ENCODE peak calls at places on chromosome 6, in nine cellular contexts. One of them, this sample, is unnamed.

GRCh38 chr6:34132486-34133185 is 13.3 kb downstream of the GRM4 start:
- DNase-seq in naive B cell: no peak
- DNase-seq in NCI-H2227 treated with DMSO at 0.1 percent for 48 hours: no peak
- DNase-seq in astrocyte of the spinal cord: peak; percentile 32
- DNase-seq in amniotic epithelial cell: peak; percentile 32
- DNase-seq in activated gamma-delta T cell treated with Interleukin-2 at 50 U/mL for 16 hours: peak; percentile 27
- DNase-seq in GM12891: peak; percentile 54
- DNase-seq in body of pancreas: peak; percentile 43
- DNase-seq in LHCN-M2: peak; percentile 36
- DNase-seq in this sample: peak; percentile 41

GRCh38 chr6:137926207-137926731 is 59.2 kb downstream of the TNFAIP3 start:
- DNase-seq in naive B cell: no peak
- DNase-seq in NCI-H2227 treated with DMSO at 0.1 percent for 48 hours: no peak
- DNase-seq in astrocyte of the spinal cord: peak; percentile 80
- DNase-seq in amniotic epithelial cell: peak; percentile 91
- DNase-seq in activated gamma-delta T cell treated with Interleukin-2 at 50 U/mL for 16 hours: no peak
- DNase-seq in GM12891: no peak
- DNase-seq in body of pancreas: peak; percentile 31
- DNase-seq in LHCN-M2: peak; percentile 66
- DNase-seq in this sample: no peak

GRCh38 chr6:133894795-133895401 is 6.0 kb downstream of the TCF21 start:
- DNase-seq in naive B cell: no peak
- DNase-seq in NCI-H2227 treated with DMSO at 0.1 percent for 48 hours: no peak
- DNase-seq in astrocyte of the spinal cord: peak; percentile 37
- DNase-seq in amniotic epithelial cell: peak; percentile 87
- DNase-seq in activated gamma-delta T cell treated with Interleukin-2 at 50 U/mL for 16 hours: no peak
- DNase-seq in GM12891: no peak
- DNase-seq in body of pancreas: no peak
- DNase-seq in LHCN-M2: peak; percentile 28
- DNase-seq in this sample: no peak

GRCh38 chr6:107730683-107731314 is 93.3 kb downstream of the SCML4 start:
- DNase-seq in naive B cell: no peak
- DNase-seq in NCI-H2227 treated with DMSO at 0.1 percent for 48 hours: no peak
- DNase-seq in astrocyte of the spinal cord: no peak
- DNase-seq in amniotic epithelial cell: no peak
- DNase-seq in activated gamma-delta T cell treated with Interleukin-2 at 50 U/mL for 16 hours: no peak
- DNase-seq in GM12891: no peak
- DNase-seq in body of pancreas: no peak
- DNase-seq in LHCN-M2: no peak
- DNase-seq in this sample: no peak

GRCh38 chr6:52568320-52568719 is 8.5 kb downstream of the TRAM2 start:
- DNase-seq in naive B cell: no peak
- DNase-seq in NCI-H2227 treated with DMSO at 0.1 percent for 48 hours: no peak
- DNase-seq in astrocyte of the spinal cord: no peak
- DNase-seq in amniotic epithelial cell: no peak
- DNase-seq in activated gamma-delta T cell treated with Interleukin-2 at 50 U/mL for 16 hours: no peak
- DNase-seq in GM12891: no peak
- DNase-seq in body of pancreas: no peak
- DNase-seq in LHCN-M2: no peak
- DNase-seq in this sample: no peak

GRCh38 chr6:150897400-150897943 is 32.0 kb downstream of the MTHFD1L start:
- DNase-seq in naive B cell: no peak
- DNase-seq in NCI-H2227 treated with DMSO at 0.1 percent for 48 hours: no peak
- DNase-seq in astrocyte of the spinal cord: no peak
- DNase-seq in amniotic epithelial cell: no peak
- DNase-seq in activated gamma-delta T cell treated with Interleukin-2 at 50 U/mL for 16 hours: no peak
- DNase-seq in GM12891: no peak
- DNase-seq in body of pancreas: no peak
- DNase-seq in LHCN-M2: no peak
- DNase-seq in this sample: no peak

GRCh38 chr6:124026645-124027044 is 223.0 kb downstream of the NKAIN2 start:
- DNase-seq in naive B cell: no peak
- DNase-seq in NCI-H2227 treated with DMSO at 0.1 percent for 48 hours: no peak
- DNase-seq in astrocyte of the spinal cord: no peak
- DNase-seq in amniotic epithelial cell: no peak
- DNase-seq in activated gamma-delta T cell treated with Interleukin-2 at 50 U/mL for 16 hours: no peak
- DNase-seq in GM12891: no peak
- DNase-seq in body of pancreas: no peak
- DNase-seq in LHCN-M2: no peak
- DNase-seq in this sample: no peak

GRCh38 chr6:166056637-166057036 is 111.0 kb downstream of the TBXT start:
- DNase-seq in naive B cell: no peak
- DNase-seq in NCI-H2227 treated with DMSO at 0.1 percent for 48 hours: no peak
- DNase-seq in astrocyte of the spinal cord: peak; percentile 38
- DNase-seq in amniotic epithelial cell: peak; percentile 93
- DNase-seq in activated gamma-delta T cell treated with Interleukin-2 at 50 U/mL for 16 hours: no peak
- DNase-seq in GM12891: no peak
- DNase-seq in body of pancreas: peak; percentile 33
- DNase-seq in LHCN-M2: no peak
- DNase-seq in this sample: no peak

GRCh38 chr6:148525453-148525852 is 182.8 kb downstream of the SASH1 start:
- DNase-seq in naive B cell: no peak
- DNase-seq in NCI-H2227 treated with DMSO at 0.1 percent for 48 hours: no peak
- DNase-seq in astrocyte of the spinal cord: peak; percentile 90
- DNase-seq in amniotic epithelial cell: peak; percentile 94
- DNase-seq in activated gamma-delta T cell treated with Interleukin-2 at 50 U/mL for 16 hours: no peak
- DNase-seq in GM12891: no peak
- DNase-seq in body of pancreas: no peak
- DNase-seq in LHCN-M2: peak; percentile 93
- DNase-seq in this sample: no peak

GRCh38 chr6:150910561-150910960 is 45.1 kb downstream of the MTHFD1L start:
- DNase-seq in naive B cell: no peak
- DNase-seq in NCI-H2227 treated with DMSO at 0.1 percent for 48 hours: no peak
- DNase-seq in astrocyte of the spinal cord: no peak
- DNase-seq in amniotic epithelial cell: no peak
- DNase-seq in activated gamma-delta T cell treated with Interleukin-2 at 50 U/mL for 16 hours: no peak
- DNase-seq in GM12891: no peak
- DNase-seq in body of pancreas: no peak
- DNase-seq in LHCN-M2: no peak
- DNase-seq in this sample: no peak

GRCh38 chr6:146931214-146931613 is 273.0 kb upstream of the STXBP5 start:
- DNase-seq in naive B cell: no peak
- DNase-seq in NCI-H2227 treated with DMSO at 0.1 percent for 48 hours: no peak
- DNase-seq in astrocyte of the spinal cord: no peak
- DNase-seq in amniotic epithelial cell: no peak
- DNase-seq in activated gamma-delta T cell treated with Interleukin-2 at 50 U/mL for 16 hours: no peak
- DNase-seq in GM12891: no peak
- DNase-seq in body of pancreas: no peak
- DNase-seq in LHCN-M2: no peak
- DNase-seq in this sample: no peak

GRCh38 chr6:170044836-170045562 is 245.9 kb downstream of the DLL1 start:
- DNase-seq in naive B cell: no peak
- DNase-seq in NCI-H2227 treated with DMSO at 0.1 percent for 48 hours: no peak
- DNase-seq in astrocyte of the spinal cord: no peak
- DNase-seq in amniotic epithelial cell: no peak
- DNase-seq in activated gamma-delta T cell treated with Interleukin-2 at 50 U/mL for 16 hours: no peak
- DNase-seq in GM12891: no peak
- DNase-seq in body of pancreas: no peak
- DNase-seq in LHCN-M2: no peak
- DNase-seq in this sample: no peak

GRCh38 chr6:108576724-108577123 is 16.0 kb downstream of the FOXO3 start:
- DNase-seq in naive B cell: no peak
- DNase-seq in NCI-H2227 treated with DMSO at 0.1 percent for 48 hours: no peak
- DNase-seq in astrocyte of the spinal cord: no peak
- DNase-seq in amniotic epithelial cell: peak; percentile 78
- DNase-seq in activated gamma-delta T cell treated with Interleukin-2 at 50 U/mL for 16 hours: no peak
- DNase-seq in GM12891: no peak
- DNase-seq in body of pancreas: no peak
- DNase-seq in LHCN-M2: no peak
- DNase-seq in this sample: peak; percentile 55

GRCh38 chr6:133705731-133706130 is 183.2 kb upstream of the TCF21 start:
- DNase-seq in naive B cell: no peak
- DNase-seq in NCI-H2227 treated with DMSO at 0.1 percent for 48 hours: no peak
- DNase-seq in astrocyte of the spinal cord: peak; percentile 85
- DNase-seq in amniotic epithelial cell: no peak
- DNase-seq in activated gamma-delta T cell treated with Interleukin-2 at 50 U/mL for 16 hours: no peak
- DNase-seq in GM12891: no peak
- DNase-seq in body of pancreas: no peak
- DNase-seq in LHCN-M2: peak; percentile 88
- DNase-seq in this sample: no peak

GRCh38 chr6:75759207-75759606 is 10.2 kb downstream of the MYO6 start:
- DNase-seq in naive B cell: no peak
- DNase-seq in NCI-H2227 treated with DMSO at 0.1 percent for 48 hours: no peak
- DNase-seq in astrocyte of the spinal cord: no peak
- DNase-seq in amniotic epithelial cell: no peak
- DNase-seq in activated gamma-delta T cell treated with Interleukin-2 at 50 U/mL for 16 hours: no peak
- DNase-seq in GM12891: no peak
- DNase-seq in body of pancreas: no peak
- DNase-seq in LHCN-M2: peak; percentile 15
- DNase-seq in this sample: peak; percentile 77

GRCh38 chr6:38169221-38169674 is 349.7 kb downstream of the ZFAND3 start:
- DNase-seq in naive B cell: no peak
- DNase-seq in NCI-H2227 treated with DMSO at 0.1 percent for 48 hours: no peak
- DNase-seq in astrocyte of the spinal cord: no peak
- DNase-seq in amniotic epithelial cell: no peak
- DNase-seq in activated gamma-delta T cell treated with Interleukin-2 at 50 U/mL for 16 hours: no peak
- DNase-seq in GM12891: no peak
- DNase-seq in body of pancreas: no peak
- DNase-seq in LHCN-M2: no peak
- DNase-seq in this sample: no peak

GRCh38 chr6:163333686-163334085 is 80.8 kb upstream of the QKI start:
- DNase-seq in naive B cell: no peak
- DNase-seq in NCI-H2227 treated with DMSO at 0.1 percent for 48 hours: no peak
- DNase-seq in astrocyte of the spinal cord: no peak
- DNase-seq in amniotic epithelial cell: no peak
- DNase-seq in activated gamma-delta T cell treated with Interleukin-2 at 50 U/mL for 16 hours: no peak
- DNase-seq in GM12891: no peak
- DNase-seq in body of pancreas: no peak
- DNase-seq in LHCN-M2: no peak
- DNase-seq in this sample: no peak

GRCh38 chr6:141956046-141956761 is 176.5 kb upstream of the GJE1 start:
- DNase-seq in naive B cell: no peak
- DNase-seq in NCI-H2227 treated with DMSO at 0.1 percent for 48 hours: no peak
- DNase-seq in astrocyte of the spinal cord: peak; percentile 1
- DNase-seq in amniotic epithelial cell: peak; percentile 79
- DNase-seq in activated gamma-delta T cell treated with Interleukin-2 at 50 U/mL for 16 hours: no peak
- DNase-seq in GM12891: no peak
- DNase-seq in body of pancreas: no peak
- DNase-seq in LHCN-M2: peak; percentile 68
- DNase-seq in this sample: no peak

GRCh38 chr6:151690768-151691562 is 116.5 kb upstream of the ESR1 start:
- DNase-seq in naive B cell: peak; percentile 39
- DNase-seq in NCI-H2227 treated with DMSO at 0.1 percent for 48 hours: no peak
- DNase-seq in astrocyte of the spinal cord: no peak
- DNase-seq in amniotic epithelial cell: no peak
- DNase-seq in activated gamma-delta T cell treated with Interleukin-2 at 50 U/mL for 16 hours: no peak
- DNase-seq in GM12891: no peak
- DNase-seq in body of pancreas: no peak
- DNase-seq in LHCN-M2: peak; percentile 62
- DNase-seq in this sample: no peak

GRCh38 chr6:121434037-121434770 is 1.2 kb upstream of the GJA1 start:
- DNase-seq in naive B cell: no peak
- DNase-seq in NCI-H2227 treated with DMSO at 0.1 percent for 48 hours: no peak
- DNase-seq in astrocyte of the spinal cord: no peak
- DNase-seq in amniotic epithelial cell: no peak
- DNase-seq in activated gamma-delta T cell treated with Interleukin-2 at 50 U/mL for 16 hours: no peak
- DNase-seq in GM12891: no peak
- DNase-seq in body of pancreas: no peak
- DNase-seq in LHCN-M2: peak; percentile 44
- DNase-seq in this sample: no peak

GRCh38 chr6:64280569-64280968 is 645.0 kb downstream of the PHF3 start:
- DNase-seq in naive B cell: no peak
- DNase-seq in NCI-H2227 treated with DMSO at 0.1 percent for 48 hours: peak; percentile 7
- DNase-seq in astrocyte of the spinal cord: peak; percentile 61
- DNase-seq in amniotic epithelial cell: peak; percentile 52
- DNase-seq in activated gamma-delta T cell treated with Interleukin-2 at 50 U/mL for 16 hours: no peak
- DNase-seq in GM12891: no peak
- DNase-seq in body of pancreas: peak; percentile 24
- DNase-seq in LHCN-M2: no peak
- DNase-seq in this sample: peak; percentile 49

GRCh38 chr6:170074907-170075306 is 216.0 kb downstream of the DLL1 start:
- DNase-seq in naive B cell: no peak
- DNase-seq in NCI-H2227 treated with DMSO at 0.1 percent for 48 hours: no peak
- DNase-seq in astrocyte of the spinal cord: no peak
- DNase-seq in amniotic epithelial cell: no peak
- DNase-seq in activated gamma-delta T cell treated with Interleukin-2 at 50 U/mL for 16 hours: no peak
- DNase-seq in GM12891: no peak
- DNase-seq in body of pancreas: no peak
- DNase-seq in LHCN-M2: no peak
- DNase-seq in this sample: no peak

GRCh38 chr6:108168980-108169800 is 3.4 kb downstream of the NR2E1 start:
- DNase-seq in naive B cell: no peak
- DNase-seq in NCI-H2227 treated with DMSO at 0.1 percent for 48 hours: peak; percentile 25
- DNase-seq in astrocyte of the spinal cord: no peak
- DNase-seq in amniotic epithelial cell: no peak
- DNase-seq in activated gamma-delta T cell treated with Interleukin-2 at 50 U/mL for 16 hours: no peak
- DNase-seq in GM12891: no peak
- DNase-seq in body of pancreas: no peak
- DNase-seq in LHCN-M2: no peak
- DNase-seq in this sample: no peak

GRCh38 chr6:36985384-36985962 is 523 bp downstream of the MTCH1 start:
- DNase-seq in naive B cell: no peak
- DNase-seq in NCI-H2227 treated with DMSO at 0.1 percent for 48 hours: no peak
- DNase-seq in astrocyte of the spinal cord: no peak
- DNase-seq in amniotic epithelial cell: no peak
- DNase-seq in activated gamma-delta T cell treated with Interleukin-2 at 50 U/mL for 16 hours: no peak
- DNase-seq in GM12891: no peak
- DNase-seq in body of pancreas: no peak
- DNase-seq in LHCN-M2: no peak
- DNase-seq in this sample: no peak

GRCh38 chr6:47655719-47656595 is 42.4 kb upstream of the ADGRF4 start:
- DNase-seq in naive B cell: no peak
- DNase-seq in NCI-H2227 treated with DMSO at 0.1 percent for 48 hours: no peak
- DNase-seq in astrocyte of the spinal cord: peak; percentile 40
- DNase-seq in amniotic epithelial cell: peak; percentile 53
- DNase-seq in activated gamma-delta T cell treated with Interleukin-2 at 50 U/mL for 16 hours: no peak
- DNase-seq in GM12891: no peak
- DNase-seq in body of pancreas: no peak
- DNase-seq in LHCN-M2: peak; percentile 65
- DNase-seq in this sample: no peak

GRCh38 chr6:30124391-30124790 is 11.5 kb upstream of the TRIM31 start:
- DNase-seq in naive B cell: no peak
- DNase-seq in NCI-H2227 treated with DMSO at 0.1 percent for 48 hours: no peak
- DNase-seq in astrocyte of the spinal cord: no peak
- DNase-seq in amniotic epithelial cell: no peak
- DNase-seq in activated gamma-delta T cell treated with Interleukin-2 at 50 U/mL for 16 hours: no peak
- DNase-seq in GM12891: no peak
- DNase-seq in body of pancreas: no peak
- DNase-seq in LHCN-M2: no peak
- DNase-seq in this sample: no peak

GRCh38 chr6:3612341-3613041 is 139.0 kb downstream of the PXDC1 start:
- DNase-seq in naive B cell: no peak
- DNase-seq in NCI-H2227 treated with DMSO at 0.1 percent for 48 hours: peak; percentile 87
- DNase-seq in astrocyte of the spinal cord: peak; percentile 93
- DNase-seq in amniotic epithelial cell: peak; percentile 96
- DNase-seq in activated gamma-delta T cell treated with Interleukin-2 at 50 U/mL for 16 hours: no peak
- DNase-seq in GM12891: no peak
- DNase-seq in body of pancreas: no peak
- DNase-seq in LHCN-M2: peak; percentile 94
- DNase-seq in this sample: no peak

GRCh38 chr6:16851044-16851540 is 89.8 kb upstream of the ATXN1 start:
- DNase-seq in naive B cell: no peak
- DNase-seq in NCI-H2227 treated with DMSO at 0.1 percent for 48 hours: no peak
- DNase-seq in astrocyte of the spinal cord: no peak
- DNase-seq in amniotic epithelial cell: no peak
- DNase-seq in activated gamma-delta T cell treated with Interleukin-2 at 50 U/mL for 16 hours: no peak
- DNase-seq in GM12891: no peak
- DNase-seq in body of pancreas: no peak
- DNase-seq in LHCN-M2: no peak
- DNase-seq in this sample: no peak

GRCh38 chr6:139722540-139722939 is 348.1 kb upstream of the CITED2 start:
- DNase-seq in naive B cell: no peak
- DNase-seq in NCI-H2227 treated with DMSO at 0.1 percent for 48 hours: peak; percentile 8
- DNase-seq in astrocyte of the spinal cord: peak; percentile 24
- DNase-seq in amniotic epithelial cell: no peak
- DNase-seq in activated gamma-delta T cell treated with Interleukin-2 at 50 U/mL for 16 hours: no peak
- DNase-seq in GM12891: no peak
- DNase-seq in body of pancreas: no peak
- DNase-seq in LHCN-M2: no peak
- DNase-seq in this sample: no peak

GRCh38 chr6:151036869-151037680 is 171.6 kb downstream of the MTHFD1L start:
- DNase-seq in naive B cell: no peak
- DNase-seq in NCI-H2227 treated with DMSO at 0.1 percent for 48 hours: no peak
- DNase-seq in astrocyte of the spinal cord: no peak
- DNase-seq in amniotic epithelial cell: no peak
- DNase-seq in activated gamma-delta T cell treated with Interleukin-2 at 50 U/mL for 16 hours: no peak
- DNase-seq in GM12891: no peak
- DNase-seq in body of pancreas: no peak
- DNase-seq in LHCN-M2: peak; percentile 15
- DNase-seq in this sample: no peak

GRCh38 chr6:142871910-142872331 is 73.1 kb downstream of the HIVEP2 start:
- DNase-seq in naive B cell: peak; percentile 53
- DNase-seq in NCI-H2227 treated with DMSO at 0.1 percent for 48 hours: no peak
- DNase-seq in astrocyte of the spinal cord: peak; percentile 96
- DNase-seq in amniotic epithelial cell: peak; percentile 91
- DNase-seq in activated gamma-delta T cell treated with Interleukin-2 at 50 U/mL for 16 hours: peak; percentile 30
- DNase-seq in GM12891: no peak
- DNase-seq in body of pancreas: peak; percentile 55
- DNase-seq in LHCN-M2: peak; percentile 95
- DNase-seq in this sample: no peak

This sample was measured in KBM-7.